ENCODE peak calls at places on chromosome 4, in four cellular contexts. F is SJSA1, E is HAP-1, A is ascending aorta. X is an unnamed sample.

GRCh38 chr4:185421366-185422124 is 4.2 kb downstream of the UFSP2 start:
- DNase-seq in E (no peak), F (no peak), A (no peak), X (no peak)

GRCh38 chr4:83269256-83269655 is 15.3 kb downstream of the COQ2 start:
- DNase-seq in E (no peak), F (no peak), A (no peak), X (peak; percentile 52)

GRCh38 chr4:147060171-147060931 is 114.7 kb upstream of the TTC29 start:
- DNase-seq in F (no peak), A (no peak), E (no peak), X (peak; percentile 42)

GRCh38 chr4:148443550-148444295 is 1.5 kb upstream of the NR3C2 start:
- DNase-seq in F (no peak), A (no peak), E (no peak), X (peak; percentile 22)

GRCh38 chr4:47686294-47686872 is 151.5 kb downstream of the CORIN start:
- DNase-seq in E (peak; percentile 45), A (no peak), F (peak; percentile 33), X (peak; percentile 56)

GRCh38 chr4:188025476-188025875 is 29.9 kb downstream of the ZFP42 start:
- DNase-seq in A (no peak), E (no peak), F (no peak), X (no peak)

GRCh38 chr4:185020863-185021761 is 2.8 kb downstream of the HELT start:
- DNase-seq in E (no peak), A (no peak), F (no peak), X (no peak)

GRCh38 chr4:112038861-112039260 is 106.4 kb upstream of the FAM241A start:
- DNase-seq in A (no peak), F (no peak), E (no peak), X (no peak)

GRCh38 chr4:10589308-10589707 is 95.3 kb downstream of the CLNK start:
- DNase-seq in F (no peak), E (no peak), A (no peak), X (no peak)

GRCh38 chr4:124030038-124030638 is 633.5 kb downstream of the SPRY1 start:
- DNase-seq in E (no peak), A (no peak), F (no peak), X (no peak)

GRCh38 chr4:74531952-74532794 is 87.2 kb downstream of the AREG start:
- DNase-seq in F (peak; percentile 45), A (no peak), E (peak; percentile 51), X (peak; percentile 29)

GRCh38 chr4:187176261-187176910 is 452.7 kb upstream of the FAT1 start:
- DNase-seq in A (no peak), F (no peak), E (no peak), X (no peak)

GRCh38 chr4:40948017-40948416 is 198.3 kb downstream of the NSUN7 start:
- DNase-seq in F (no peak), A (no peak), E (no peak), X (no peak)
- H3K4me1 ChIP-seq in F (no peaks in the 10 kb centered on the region), A (peaks cover 2% of the 10 kb centered on the region), E (no peaks in the 10 kb centered on the region), X (no peaks in the 10 kb centered on the region)

DNA sequence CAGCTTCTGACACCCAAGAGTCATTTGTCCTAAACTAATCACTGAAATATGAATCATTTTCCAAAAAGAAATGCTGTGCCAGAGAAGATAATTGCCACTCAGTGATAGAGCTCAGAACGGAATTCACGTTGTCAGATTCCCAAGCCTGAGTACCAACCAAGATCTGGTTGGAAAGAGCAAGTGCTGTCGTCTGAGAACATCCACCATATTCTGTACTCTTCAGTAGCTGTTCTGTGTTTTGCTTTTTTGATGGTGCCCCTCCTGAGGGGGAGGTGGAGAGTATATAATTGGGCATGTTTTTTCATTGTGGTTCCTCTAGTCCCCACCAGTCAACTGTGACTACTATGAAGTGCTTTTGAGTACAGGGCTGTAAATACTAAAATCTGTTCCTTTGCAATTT is 13.2 kb downstream of the RUFY3 start:
- DNase-seq in F (no peak), A (no peak), E (no peak), X (no peak)
- H3K4me1 ChIP-seq in F (peaks cover 22% of the 10 kb centered on the region), A (no peaks in the 10 kb centered on the region), E (peaks cover 21% of the 10 kb centered on the region), X (peaks cover 9% of the 10 kb centered on the region)

GRCh38 chr4:2409381-2409783 is 9.1 kb downstream of the ZFYVE28 start:
- DNase-seq in F (no peak), E (no peak), A (no peak), X (no peak)
- H3K4me1 ChIP-seq in F (peaks cover 15% of the 10 kb centered on the region), E (peaks cover 10% of the 10 kb centered on the region), A (peaks cover 5% of the 10 kb centered on the region), X (peaks cover 9% of the 10 kb centered on the region)

DNA sequence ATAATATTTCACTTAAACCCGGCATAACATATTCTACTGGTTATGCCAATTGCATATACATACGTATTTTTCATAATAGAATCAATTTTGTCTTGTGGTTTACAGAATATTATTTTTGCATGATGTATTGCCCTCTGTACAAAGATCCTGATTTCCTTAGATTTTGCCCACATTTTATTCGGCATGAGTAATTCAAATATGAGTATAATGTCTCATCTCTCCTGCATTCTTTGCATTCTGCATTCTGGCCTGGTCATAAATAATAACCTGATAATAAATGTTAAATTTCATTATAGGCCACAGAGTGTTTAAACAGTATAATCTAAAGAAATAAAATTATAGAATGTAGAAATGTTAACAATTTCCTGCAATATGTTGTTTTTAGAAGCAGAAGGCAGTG is 205.3 kb downstream of the TLL1 start:
- DNase-seq in A (no peak), F (no peak), E (no peak), X (no peak)
- H3K4me1 ChIP-seq in A (no peaks in the 10 kb centered on the region), F (no peaks in the 10 kb centered on the region), E (peaks cover 8% of the 10 kb centered on the region), X (no peaks in the 10 kb centered on the region)

GRCh38 chr4:141078871-141079270 is 54.4 kb downstream of the RNF150 start:
- DNase-seq in F (no peak), A (no peak), E (no peak), X (peak; percentile 22)
- H3K4me1 ChIP-seq in F (no peaks in the 10 kb centered on the region), A (peaks cover 3% of the 10 kb centered on the region), E (peaks cover 36% of the 10 kb centered on the region), X (peaks cover 10% of the 10 kb centered on the region)

GRCh38 chr4:67575232-67575888 is 16.8 kb downstream of the STAP1 start:
- DNase-seq in F (no peak), E (no peak), A (no peak), X (no peak)
- H3K4me1 ChIP-seq in F (no peaks in the 10 kb centered on the region), E (no peaks in the 10 kb centered on the region), A (no peaks in the 10 kb centered on the region), X (no peaks in the 10 kb centered on the region)

GRCh38 chr4:86965019-86965976 is 30.5 kb downstream of the AFF1 start:
- DNase-seq in E (no peak), F (no peak), A (no peak), X (no peak)

GRCh38 chr4:86967798-86968197 is 33.0 kb downstream of the AFF1 start:
- DNase-seq in F (no peak), A (no peak), E (no peak), X (no peak)

GRCh38 chr4:86963697-86964096 is 28.9 kb downstream of the AFF1 start:
- DNase-seq in F (no peak), E (no peak), A (no peak), X (no peak)

GRCh38 chr4:86968477-86969015 is 33.7 kb downstream of the AFF1 start:
- DNase-seq in A (no peak), E (no peak), F (no peak), X (no peak)

GRCh38 chr4:86967061-86967460 is 32.2 kb downstream of the AFF1 start:
- DNase-seq in A (no peak), E (no peak), F (no peak), X (no peak)
- H3K4me1 ChIP-seq in A (no peaks in the 10 kb centered on the region), E (peaks cover 4% of the 10 kb centered on the region), F (no peaks in the 10 kb centered on the region), X (peaks cover 38% of the 10 kb centered on the region)

DNA sequence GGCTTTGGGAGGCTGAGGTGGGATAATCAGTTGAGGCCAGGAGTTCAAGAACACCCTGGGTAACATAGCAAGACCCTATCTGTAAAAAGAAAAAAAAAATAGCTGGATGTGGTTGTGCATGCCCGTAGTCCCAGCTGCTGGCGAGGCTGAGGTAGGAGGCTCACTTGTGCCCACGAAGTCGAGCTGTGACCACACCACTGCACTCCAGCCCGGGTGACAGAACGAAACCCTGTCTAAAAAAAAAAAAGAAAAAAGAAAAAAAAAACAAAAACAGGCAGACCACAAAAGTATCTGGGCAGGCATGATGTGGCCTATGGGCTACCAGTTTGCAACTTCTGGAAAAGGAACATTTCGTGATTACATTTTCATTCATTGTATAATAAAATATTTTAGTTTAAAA is 38.1 kb upstream of the RASGEF1B start:
- DNase-seq in E (no peak), F (no peak), A (no peak), X (no peak)
- H3K4me1 ChIP-seq in E (no peaks in the 10 kb centered on the region), F (no peaks in the 10 kb centered on the region), A (no peaks in the 10 kb centered on the region), X (no peaks in the 10 kb centered on the region)

DNA sequence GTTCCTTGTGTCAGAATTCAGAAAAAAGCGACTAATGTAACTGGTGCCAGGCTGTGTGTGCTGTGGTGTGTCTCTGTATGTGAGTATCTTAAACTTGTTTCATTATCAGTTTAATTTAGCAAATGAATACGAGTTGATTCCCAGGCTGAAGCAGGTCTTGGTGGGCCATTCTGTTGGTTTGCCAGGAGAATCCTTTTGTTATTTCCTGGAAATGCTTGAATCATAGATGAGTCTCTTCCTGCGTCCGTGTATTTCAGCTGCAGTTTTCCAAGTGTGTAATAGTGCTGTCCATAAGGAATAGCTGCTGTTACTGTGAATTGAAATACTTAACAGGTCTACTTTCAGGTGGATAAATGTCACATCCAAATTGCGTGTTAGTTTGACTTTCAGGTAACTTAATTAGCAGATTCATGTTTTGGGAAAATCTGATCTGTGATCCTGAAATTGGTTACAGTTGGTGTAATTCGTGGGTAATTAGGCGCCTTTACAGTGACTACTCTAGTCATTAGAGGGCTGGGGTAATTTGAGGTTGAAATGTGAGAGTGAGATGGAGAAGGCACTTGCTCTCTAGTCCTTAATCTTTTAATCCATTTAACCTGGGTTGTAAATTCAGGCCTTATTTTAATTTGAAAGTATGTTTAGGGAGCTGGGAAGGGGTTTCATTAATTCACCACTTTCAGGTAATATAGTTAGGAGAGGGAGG is 23.8 kb downstream of the TMEM131L start:
- DNase-seq in E (no peak), F (no peak), A (no peak), X (peak; percentile 39)
- H3K4me1 ChIP-seq in E (peaks cover 59% of the 10 kb centered on the region), F (peaks cover 57% of the 10 kb centered on the region), A (peaks cover 21% of the 10 kb centered on the region), X (peaks cover 3% of the 10 kb centered on the region)

X was measured in cardiac muscle cell.